ENCODE peak calls at places on chromosomes 16 and 17, in six cellular contexts. A is NCI-H1092; O is astrocyte of the spinal cord; R is NCI-H748 treated with DMSO at 0.1 percent for 48 hours; Y is dermis microvascular lymphatic vessel endothelial cell; T is stimulated activated CD8-positive, alpha-beta memory T cell treated with anti-CD3 and anti-CD28 coated beads, Interleukin-12 subunit alpha, Interleukin-12 subunit beta, amount 100 ng/mL, for 4 hours. G is an unnamed sample.

GRCh38 chr16:31215287-31216115 is 1.4 kb downstream of the PYDC1 start:
- DNase-seq in A (no peak), O (peak), R (peak), Y (peak), T (no peak), G (no peak)

GRCh38 chr16:76819517-76819916 is 371.5 kb upstream of the MON1B start:
- DNase-seq in A (no peak), O (no peak), R (no peak), Y (no peak), T (no peak), G (no peak)

GRCh38 chr16:54921229-54921824 is 9.3 kb upstream of the IRX5 start:
- DNase-seq in A (peak), O (no peak), R (peak), Y (no peak), T (no peak), G (no peak)

GRCh38 chr17:29760279-29760721 is 137.6 kb upstream of the CORO6 start:
- DNase-seq in A (no peak), O (peak), R (no peak), Y (peak), T (peak), G (no peak)

GRCh38 chr16:50530277-50531236 is 17.6 kb upstream of the NKD1 start:
- DNase-seq in A (no peak), O (no peak), R (no peak), Y (no peak), T (no peak), G (no peak)

GRCh38 chr17:28875856-28876564 is 21.2 kb downstream of the ERAL1 start:
- DNase-seq in A (no peak), O (no peak), R (no peak), Y (no peak), T (no peak), G (no peak)

GRCh38 chr17:43905400-43905984 is 1.8 kb downstream of the MPP2 start:
- DNase-seq in A (no peak), O (no peak), R (no peak), Y (no peak), T (no peak), G (no peak)

GRCh38 chr17:28357061-28357900 is at the start of gene POLDIP2:
- DNase-seq in A (peak), O (peak), R (peak), Y (peak), T (peak), G (peak)

GRCh38 chr17:17628388-17629008 is 37.0 kb upstream of the PEMT start:
- DNase-seq in A (no peak), O (no peak), R (no peak), Y (no peak), T (peak), G (no peak)

GRCh38 chr17:67456889-67457288 is 79.8 kb downstream of the PITPNC1 start:
- DNase-seq in A (no peak), O (no peak), R (no peak), Y (no peak), T (no peak), G (no peak)

GRCh38 chr16:57994778-57995177 is 5.7 kb downstream of the ZNF319 start:
- DNase-seq in A (no peak), O (peak), R (no peak), Y (peak), T (no peak), G (no peak)

GRCh38 chr17:5097101-5097834 is 14.4 kb downstream of the ZNF232 start:
- DNase-seq in A (peak), O (no peak), R (peak), Y (no peak), T (peak), G (no peak)

GRCh38 chr16:24163935-24164334 is 92.2 kb upstream of the CACNG3 start:
- DNase-seq in A (no peak), O (no peak), R (no peak), Y (no peak), T (no peak), G (no peak)

GRCh38 chr17:40480501-40481003 is 20.9 kb downstream of the TNS4 start:
- DNase-seq in A (no peak), O (no peak), R (no peak), Y (peak), T (peak), G (no peak)

GRCh38 chr17:71409712-71410111 is 711.1 kb upstream of the SOX9 start:
- DNase-seq in A (no peak), O (peak), R (no peak), Y (no peak), T (no peak), G (peak)

GRCh38 chr16:11792404-11793260 is 4.4 kb downstream of the ZC3H7A start:
- DNase-seq in A (peak), O (no peak), R (peak), Y (no peak), T (no peak), G (no peak)

GRCh38 chr16:68605746-68606145 is 39.4 kb upstream of the CDH3 start:
- DNase-seq in A (no peak), O (no peak), R (no peak), Y (no peak), T (no peak), G (no peak)

GRCh38 chr17:63086483-63087185 is 120.6 kb downstream of the TANC2 start:
- DNase-seq in A (no peak), O (peak), R (no peak), Y (no peak), T (no peak), G (no peak)

GRCh38 chr16:73064227-73064995 is 16.5 kb upstream of the ZFHX3 start:
- DNase-seq in A (no peak), O (peak), R (no peak), Y (peak), T (no peak), G (no peak)

GRCh38 chr17:29710891-29711418 is 88.2 kb upstream of the CORO6 start:
- DNase-seq in A (no peak), O (no peak), R (no peak), Y (no peak), T (no peak), G (no peak)

GRCh38 chr17:18888766-18889290 is 30.9 kb downstream of the PRPSAP2 start:
- DNase-seq in A (no peak), O (no peak), R (no peak), Y (peak), T (no peak), G (no peak)

GRCh38 chr16:27230562-27230991 is 27.3 kb downstream of the KDM8 start:
- DNase-seq in A (no peak), O (no peak), R (no peak), Y (no peak), T (peak), G (no peak)

GRCh38 chr16:55526448-55526847 is 17.6 kb downstream of the LPCAT2 start:
- DNase-seq in A (no peak), O (no peak), R (no peak), Y (peak), T (no peak), G (no peak)

GRCh38 chr17:19322861-19323260 is 39.7 kb downstream of the B9D1 start:
- DNase-seq in A (no peak), O (no peak), R (no peak), Y (no peak), T (no peak), G (no peak)

GRCh38 chr17:146546-146945 is 9.2 kb downstream of the SCGB1C2 start:
- DNase-seq in A (no peak), O (no peak), R (no peak), Y (no peak), T (no peak), G (no peak)